ENCODE peak calls at places on chromosomes 4 and X, in four cellular contexts. One of them, this sample, is unnamed.

GRCh38 chr4:84582988-84583870 is at the start of gene CDS1:
- DNase-seq in GM12878: no peak
- DNase-seq in HepG2: no peak
- DNase-seq in K562: peak
- DNase-seq in this sample: peak

GRCh38 chr4:169940460-169940859 is 85.7 kb downstream of the MFAP3L start:
- DNase-seq in GM12878: no peak
- DNase-seq in HepG2: no peak
- DNase-seq in K562: no peak
- DNase-seq in this sample: peak

GRCh38 chr4:186798951-186799659 is 75.4 kb upstream of the FAT1 start:
- DNase-seq in GM12878: no peak
- DNase-seq in HepG2: no peak
- DNase-seq in K562: peak
- DNase-seq in this sample: no peak

GRCh38 chr4:169677150-169677732 is 56.9 kb downstream of the CLCN3 start:
- DNase-seq in GM12878: no peak
- DNase-seq in HepG2: no peak
- DNase-seq in K562: no peak
- DNase-seq in this sample: no peak

GRCh38 chr4:10521386-10521785 is 64.2 kb upstream of the ZNF518B start:
- DNase-seq in GM12878: no peak
- DNase-seq in HepG2: no peak
- DNase-seq in K562: no peak
- DNase-seq in this sample: no peak

GRCh38 chr4:11741190-11741652 is 312.5 kb upstream of the HS3ST1 start:
- DNase-seq in GM12878: no peak
- DNase-seq in HepG2: no peak
- DNase-seq in K562: no peak
- DNase-seq in this sample: no peak

GRCh38 chrX:41634284-41634683 is 54.5 kb upstream of the GPR34 start:
- DNase-seq in GM12878: no peak
- DNase-seq in HepG2: no peak
- DNase-seq in K562: peak
- DNase-seq in this sample: no peak

GRCh38 chrX:6227445-6227820 is 1.2 kb downstream of the NLGN4X start:
- DNase-seq in GM12878: no peak
- DNase-seq in HepG2: no peak
- DNase-seq in K562: no peak
- DNase-seq in this sample: no peak

GRCh38 chr4:8364848-8365350 is 75.6 kb downstream of the ACOX3 start:
- DNase-seq in GM12878: no peak
- DNase-seq in HepG2: no peak
- DNase-seq in K562: no peak
- DNase-seq in this sample: no peak

GRCh38 chr4:138775485-138775884 is 240.1 kb upstream of the NOCT start:
- DNase-seq in GM12878: no peak
- DNase-seq in HepG2: no peak
- DNase-seq in K562: no peak
- DNase-seq in this sample: no peak

GRCh38 chr4:30264465-30264864 is 455.7 kb upstream of the PCDH7 start:
- DNase-seq in GM12878: no peak
- DNase-seq in HepG2: no peak
- DNase-seq in K562: no peak
- DNase-seq in this sample: no peak

GRCh38 chrX:23554304-23554703 is 113.0 kb upstream of the PRDX4 start:
- DNase-seq in GM12878: no peak
- DNase-seq in HepG2: peak
- DNase-seq in K562: peak
- DNase-seq in this sample: peak

GRCh38 chr4:68267433-68267944 is 22.0 kb upstream of the TMPRSS11B start:
- DNase-seq in GM12878: no peak
- DNase-seq in HepG2: peak
- DNase-seq in K562: peak
- DNase-seq in this sample: no peak

GRCh38 chrX:39907964-39908616 is 189.7 kb downstream of the BCOR start:
- DNase-seq in GM12878: no peak
- DNase-seq in HepG2: peak
- DNase-seq in K562: no peak
- DNase-seq in this sample: no peak

GRCh38 chrX:27915617-27916016 is 65.6 kb downstream of the DCAF8L1 start:
- DNase-seq in GM12878: peak
- DNase-seq in HepG2: no peak
- DNase-seq in K562: no peak
- DNase-seq in this sample: no peak

GRCh38 chrX:73447311-73447794 is 500 bp downstream of the CDX4 start:
- DNase-seq in GM12878: no peak
- DNase-seq in HepG2: no peak
- DNase-seq in K562: no peak
- DNase-seq in this sample: no peak

GRCh38 chr4:158316264-158316663 is 106.0 kb downstream of the TMEM144 start:
- DNase-seq in GM12878: no peak
- DNase-seq in HepG2: no peak
- DNase-seq in K562: no peak
- DNase-seq in this sample: no peak

GRCh38 chrX:97522307-97522706 is 638.6 kb downstream of the RPA4 start:
- DNase-seq in GM12878: no peak
- DNase-seq in HepG2: no peak
- DNase-seq in K562: no peak
- DNase-seq in this sample: no peak

GRCh38 chrX:97123001-97123400 is 239.3 kb downstream of the RPA4 start:
- DNase-seq in GM12878: no peak
- DNase-seq in HepG2: no peak
- DNase-seq in K562: no peak
- DNase-seq in this sample: no peak

GRCh38 chr4:74473155-74473811 is 28.3 kb downstream of the AREG start:
- DNase-seq in GM12878: no peak
- DNase-seq in HepG2: peak
- DNase-seq in K562: no peak
- DNase-seq in this sample: no peak

GRCh38 chrX:7108995-7109634 is 38.4 kb upstream of the STS start:
- DNase-seq in GM12878: no peak
- DNase-seq in HepG2: no peak
- DNase-seq in K562: no peak
- DNase-seq in this sample: no peak

GRCh38 chr4:48909697-48910096 is 3.1 kb upstream of the OCIAD2 start:
- DNase-seq in GM12878: no peak
- DNase-seq in HepG2: no peak
- DNase-seq in K562: peak
- DNase-seq in this sample: peak

GRCh38 chrX:111098874-111099273 is 2.9 kb downstream of the PAK3 start:
- DNase-seq in GM12878: no peak
- DNase-seq in HepG2: peak
- DNase-seq in K562: peak
- DNase-seq in this sample: peak

GRCh38 chr4:2059726-2060577 is 825 bp downstream of the NAT8L start:
- DNase-seq in GM12878: no peak
- DNase-seq in HepG2: no peak
- DNase-seq in K562: peak
- DNase-seq in this sample: peak

GRCh38 chr4:156870166-156870565 is 101.4 kb downstream of the PDGFC start:
- DNase-seq in GM12878: no peak
- DNase-seq in HepG2: no peak
- DNase-seq in K562: no peak
- DNase-seq in this sample: no peak

GRCh38 chrX:48575642-48576041 is 1.4 kb downstream of the RBM3 start:
- DNase-seq in GM12878: no peak
- DNase-seq in HepG2: no peak
- DNase-seq in K562: no peak
- DNase-seq in this sample: peak

GRCh38 chr4:118772149-118773081 is 63.5 kb downstream of the SEC24D start:
- DNase-seq in GM12878: no peak
- DNase-seq in HepG2: peak
- DNase-seq in K562: peak
- DNase-seq in this sample: peak

GRCh38 chrX:119646515-119646914 is 40.3 kb upstream of the NKRF start:
- DNase-seq in GM12878: no peak
- DNase-seq in HepG2: no peak
- DNase-seq in K562: no peak
- DNase-seq in this sample: no peak
- TF ChIP-seq SP1 in GM12878: no peak
- TF ChIP-seq SP1 in HepG2: no peak
- TF ChIP-seq SP1 in K562: no peak
- TF ChIP-seq SP1 in this sample: no peak

GRCh38 chr4:153788064-153788418 is 842 bp downstream of the SFRP2 start:
- DNase-seq in GM12878: no peak
- DNase-seq in HepG2: no peak
- DNase-seq in K562: no peak
- DNase-seq in this sample: no peak
- TF ChIP-seq TARDBP in GM12878: no peak
- TF ChIP-seq TARDBP in HepG2: no peak
- TF ChIP-seq TARDBP in K562: no peak
- TF ChIP-seq TARDBP in this sample: no peak

DNA sequence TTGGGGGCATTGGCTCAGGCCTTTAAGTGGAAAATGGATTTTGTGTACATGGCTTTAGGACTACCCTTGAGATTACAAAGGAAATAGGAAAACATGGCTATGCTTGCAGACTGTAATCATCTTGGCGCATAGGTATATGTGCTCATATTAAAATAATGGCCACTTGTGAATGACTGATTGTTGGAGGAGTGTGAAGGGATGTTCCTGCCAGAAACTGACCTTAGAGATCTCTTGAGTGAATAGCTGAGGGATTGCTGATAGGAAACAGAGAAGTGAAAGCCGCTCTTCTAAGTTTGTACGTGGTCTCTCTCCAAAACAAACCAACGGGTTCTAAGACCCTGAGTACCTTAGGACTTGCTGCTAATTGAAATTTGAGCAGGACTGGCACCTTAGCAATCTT is 186.0 kb downstream of the MGST2 start:
- DNase-seq in GM12878: no peak
- DNase-seq in HepG2: no peak
- DNase-seq in K562: no peak
- DNase-seq in this sample: no peak
- TF ChIP-seq FOXM1 in GM12878: no peak
- TF ChIP-seq FOXM1 in HepG2: no peak
- TF ChIP-seq FOXM1 in K562: no peak
- TF ChIP-seq FOXM1 in this sample: no peak

GRCh38 chr4:172962564-172963353 is 205.9 kb upstream of the GALNT7 start:
- DNase-seq in GM12878: no peak
- DNase-seq in HepG2: no peak
- DNase-seq in K562: no peak
- DNase-seq in this sample: peak
- TF ChIP-seq SP1 in GM12878: no peak
- TF ChIP-seq SP1 in HepG2: no peak
- TF ChIP-seq SP1 in K562: no peak
- TF ChIP-seq SP1 in this sample: no peak

GRCh38 chr4:32499176-32499575 is 1779.0 kb downstream of the PCDH7 start:
- DNase-seq in GM12878: no peak
- DNase-seq in HepG2: no peak
- DNase-seq in K562: no peak
- DNase-seq in this sample: no peak
- TF ChIP-seq TARDBP in GM12878: no peak
- TF ChIP-seq TARDBP in HepG2: no peak
- TF ChIP-seq TARDBP in K562: no peak
- TF ChIP-seq TARDBP in this sample: no peak

GRCh38 chr4:26074672-26075071 is 160.7 kb downstream of the SMIM20 start:
- DNase-seq in GM12878: peak
- DNase-seq in HepG2: no peak
- DNase-seq in K562: no peak
- DNase-seq in this sample: no peak
- TF ChIP-seq FOXM1 in GM12878: peak
- TF ChIP-seq FOXM1 in HepG2: no peak
- TF ChIP-seq FOXM1 in K562: no peak
- TF ChIP-seq FOXM1 in this sample: no peak

GRCh38 chr4:27368781-27369180 is 508.1 kb downstream of the STIM2 start:
- DNase-seq in GM12878: no peak
- DNase-seq in HepG2: no peak
- DNase-seq in K562: no peak
- DNase-seq in this sample: no peak
- TF ChIP-seq SP1 in GM12878: no peak
- TF ChIP-seq SP1 in HepG2: no peak
- TF ChIP-seq SP1 in K562: no peak
- TF ChIP-seq SP1 in this sample: no peak

GRCh38 chr4:124304936-124305335 is 407.6 kb downstream of the ANKRD50 start:
- DNase-seq in GM12878: no peak
- DNase-seq in HepG2: no peak
- DNase-seq in K562: no peak
- DNase-seq in this sample: no peak
- TF ChIP-seq TARDBP in GM12878: no peak
- TF ChIP-seq TARDBP in HepG2: no peak
- TF ChIP-seq TARDBP in K562: no peak
- TF ChIP-seq TARDBP in this sample: no peak

This sample was measured in HEK293T.